ENCODE peak calls at places on chromosomes 2 and 18, in four cellular contexts. W is mucosa of descending colon, T is HepG2, K is neural crest cell. R is an unnamed sample.

GRCh38 chr2:70116936-70117554 is 29.8 kb downstream of the PCBP1 start:
- DNase-seq in W (no peak), T (no peak), K (no peak), R (no peak)

GRCh38 chr2:145197944-145198343 is 678.0 kb upstream of the ZEB2 start:
- DNase-seq in W (no peak), T (no peak), K (no peak), R (no peak)

GRCh38 chr2:47218066-47218581 is 63.0 kb upstream of the STPG4 start:
- DNase-seq in W (peak), T (no peak), K (no peak), R (peak)

GRCh38 chr2:230793573-230794359 is 71.0 kb upstream of the ITM2C start:
- DNase-seq in W (peak), T (no peak), K (no peak), R (peak)

GRCh38 chr2:56224316-56224715 is 40.5 kb downstream of the CCDC85A start:
- DNase-seq in W (no peak), T (no peak), K (no peak), R (no peak)

GRCh38 chr2:187982668-187983067 is 309.0 kb upstream of the GULP1 start:
- DNase-seq in W (no peak), T (no peak), K (no peak), R (no peak)

GRCh38 chr2:122329266-122329665 is 573.8 kb downstream of the TSN start:
- DNase-seq in W (no peak), T (no peak), K (no peak), R (no peak)

GRCh38 chr2:28209864-28210263 is 182.8 kb upstream of the FOSL2 start:
- DNase-seq in W (no peak), T (no peak), K (no peak), R (no peak)

GRCh38 chr2:118847447-118848172 is at the start of gene EN1:
- DNase-seq in W (no peak), T (no peak), K (peak), R (no peak)

GRCh38 chr2:33477473-33478468 is 1.3 kb downstream of the RASGRP3 start:
- DNase-seq in W (no peak), T (no peak), K (no peak), R (no peak)

GRCh38 chr2:144836635-144837350 is 316.9 kb upstream of the ZEB2 start:
- DNase-seq in W (no peak), T (no peak), K (no peak), R (no peak)

DNA sequence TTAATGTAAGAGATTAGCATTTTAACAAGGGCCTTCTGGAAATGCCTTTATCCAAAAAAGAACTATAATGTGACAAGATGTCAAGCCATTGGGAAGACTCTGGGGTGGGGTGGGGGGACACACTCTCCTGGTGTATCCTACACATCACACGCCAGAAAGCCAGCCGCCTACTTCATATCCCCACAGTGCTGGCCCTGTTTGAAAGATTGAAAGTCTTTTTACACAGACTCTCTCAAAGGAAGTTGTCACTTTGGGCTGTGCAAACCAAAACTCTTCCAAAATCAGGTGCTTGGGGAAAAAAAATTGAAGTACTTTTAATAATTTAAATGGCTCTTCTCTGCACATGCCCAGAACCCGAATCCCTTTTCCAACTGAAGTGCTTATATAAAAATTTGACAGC is 666.7 kb downstream of the BCL11A start:
- DNase-seq in W (no peak), T (no peak), K (no peak), R (no peak)
- TF ChIP-seq CTCF in W (no peak), T (no peak), K (no peak), R (no peak)

GRCh38 chr2:106107509-106108131 is 86.5 kb downstream of the UXS1 start:
- DNase-seq in W (no peak), T (no peak), K (no peak), R (no peak)
- TF ChIP-seq CTCF in W (no peak), T (no peak), K (no peak), R (peak)

GRCh38 chr2:41409328-41409727 is 638.5 kb upstream of the PKDCC start:
- DNase-seq in W (no peak), T (no peak), K (no peak), R (no peak)
- TF ChIP-seq CTCF in W (no peak), T (no peak), K (no peak), R (no peak)

DNA sequence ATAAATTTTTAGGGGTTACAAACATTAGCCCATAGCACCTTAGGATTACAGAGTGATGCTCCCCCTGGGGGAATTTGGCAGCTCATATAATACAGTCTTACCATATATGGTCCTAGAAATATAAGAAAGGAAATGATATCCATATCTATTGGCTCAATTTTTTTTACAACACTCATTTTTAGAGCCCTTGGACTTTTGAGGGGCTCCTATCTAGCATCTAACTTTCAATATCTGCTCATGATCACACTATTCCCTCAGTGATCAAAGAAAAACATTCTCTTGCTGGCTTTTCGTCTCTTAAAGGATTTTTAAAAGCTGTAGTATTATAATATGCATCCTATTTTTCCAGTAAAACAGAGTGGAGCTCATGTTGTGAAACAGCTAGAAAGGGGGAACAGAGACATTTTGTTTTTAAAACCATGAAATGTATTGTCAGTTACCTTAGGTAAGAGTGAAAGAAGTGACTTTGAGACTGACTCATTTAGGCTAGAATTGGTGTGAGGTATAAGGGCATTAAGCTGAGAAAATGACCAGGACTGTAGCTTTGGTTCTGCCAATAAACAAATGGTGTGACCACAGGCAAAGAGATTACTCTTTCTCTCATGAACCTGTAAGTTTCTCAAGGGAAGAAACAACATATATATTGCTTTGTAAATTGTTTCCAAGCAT is 65.8 kb downstream of the ALPK2 start:
- DNase-seq in W (no peak), T (no peak), K (no peak), R (no peak)
- TF ChIP-seq CTCF in W (no peak), T (no peak), K (no peak), R (no peak)

R was measured in kidney.